ENCODE peak calls at places on chromosomes 5 and 9, in five cellular contexts. Q is mesenchymal stem cell, M is progenitor cell of endocrine pancreas, C is fibroblast of mammary gland, B is fibroblast of pulmonary artery. D is an unnamed sample.

GRCh38 chr5:65769539-65769938 is 47.5 kb downstream of the NLN start:
- DNase-seq in Q (peak), M (no peak), C (peak), B (peak), D (no peak)

GRCh38 chr9:113624721-113625120 is 161.2 kb downstream of the RGS3 start:
- DNase-seq in Q (peak), M (no peak), C (peak), B (no peak), D (no peak)

GRCh38 chr9:109346904-109347303 is 26.0 kb upstream of the EPB41L4B start:
- DNase-seq in Q (no peak), M (no peak), C (no peak), B (no peak), D (no peak)

GRCh38 chr5:113236536-113237308 is 198.1 kb downstream of the TSSK1B start:
- DNase-seq in Q (no peak), M (no peak), C (no peak), B (no peak), D (no peak)

GRCh38 chr9:36728651-36729520 is 156.2 kb downstream of the MELK start:
- DNase-seq in Q (peak), M (peak), C (peak), B (peak), D (peak)

GRCh38 chr5:673837-674629 is 19.1 kb downstream of the TPPP start:
- DNase-seq in Q (peak), M (no peak), C (no peak), B (no peak), D (no peak)

GRCh38 chr5:112737472-112738179 is at the start of gene APC:
- DNase-seq in Q (peak), M (peak), C (peak), B (peak), D (peak)

GRCh38 chr9:127528407-127529251 is 77.3 kb downstream of the LRSAM1 start:
- DNase-seq in Q (no peak), M (no peak), C (no peak), B (no peak), D (no peak)

GRCh38 chr9:34185778-34186551 is 7.1 kb downstream of the UBAP1 start:
- DNase-seq in Q (peak), M (no peak), C (peak), B (peak), D (no peak)

GRCh38 chr5:93621340-93621872 is 38.4 kb downstream of the NR2F1 start:
- DNase-seq in Q (peak), M (peak), C (peak), B (peak), D (peak)

GRCh38 chr5:82327961-82328360 is 49.8 kb upstream of the RPS23 start:
- DNase-seq in Q (no peak), M (no peak), C (no peak), B (no peak), D (no peak)

GRCh38 chr5:107090471-107090870 is 580.3 kb downstream of the EFNA5 start:
- DNase-seq in Q (peak), M (no peak), C (no peak), B (no peak), D (no peak)

GRCh38 chr9:94681508-94681907 is 42.2 kb upstream of the FBP1 start:
- DNase-seq in Q (peak), M (peak), C (peak), B (peak), D (peak)

GRCh38 chr5:129387944-129388343 is 72.2 kb upstream of the ADAMTS19 start:
- DNase-seq in Q (no peak), M (no peak), C (no peak), B (no peak), D (no peak)

GRCh38 chr9:6605202-6605601 is 40.3 kb downstream of the GLDC start:
- DNase-seq in Q (no peak), M (no peak), C (no peak), B (no peak), D (no peak)

GRCh38 chr9:13942695-13943094 is 371.2 kb downstream of the NFIB start:
- DNase-seq in Q (peak), M (no peak), C (peak), B (peak), D (no peak)

GRCh38 chr5:86152988-86153560 is 464.7 kb upstream of the COX7C start:
- DNase-seq in Q (no peak), M (no peak), C (no peak), B (no peak), D (no peak)

GRCh38 chr5:65651144-65651543 is 26.3 kb downstream of the SHLD3 start:
- DNase-seq in Q (no peak), M (no peak), C (no peak), B (no peak), D (no peak)

GRCh38 chr5:58641533-58641932 is 58.7 kb downstream of the RAB3C start:
- DNase-seq in Q (no peak), M (no peak), C (no peak), B (no peak), D (no peak)

GRCh38 chr9:27117489-27118135 is 8.6 kb downstream of the TEK start:
- DNase-seq in Q (no peak), M (no peak), C (peak), B (peak), D (no peak)

GRCh38 chr5:136016945-136017530 is 11.8 kb upstream of the TGFBI start:
- DNase-seq in Q (peak), M (no peak), C (peak), B (peak), D (no peak)

GRCh38 chr5:143717400-143717799 is 94.6 kb upstream of the HMHB1 start:
- DNase-seq in Q (peak), M (no peak), C (peak), B (peak), D (no peak)

GRCh38 chr5:145858929-145859328 is 13.9 kb downstream of the GRXCR2 start:
- DNase-seq in Q (no peak), M (no peak), C (no peak), B (peak), D (no peak)

GRCh38 chr9:128225770-128226753 is 22.9 kb downstream of the DNM1 start:
- DNase-seq in Q (no peak), M (no peak), C (no peak), B (no peak), D (no peak)

GRCh38 chr5:2895196-2895595 is 143.7 kb upstream of the IRX2 start:
- DNase-seq in Q (no peak), M (no peak), C (no peak), B (no peak), D (no peak)

GRCh38 chr9:122320346-122320995 is 50.4 kb upstream of the PTGS1 start:
- DNase-seq in Q (no peak), M (no peak), C (no peak), B (no peak), D (no peak)

GRCh38 chr5:73019766-73020165 is 63.9 kb downstream of the FCHO2 start:
- DNase-seq in Q (no peak), M (no peak), C (no peak), B (no peak), D (no peak)

GRCh38 chr9:759983-760715 is 81.3 kb upstream of the DMRT1 start:
- DNase-seq in Q (no peak), M (no peak), C (no peak), B (no peak), D (no peak)

GRCh38 chr9:136365775-136366223 is 2.3 kb upstream of the DNLZ start:
- DNase-seq in Q (no peak), M (no peak), C (no peak), B (no peak), D (no peak)

GRCh38 chr9:93911871-93912554 is 43.1 kb downstream of the BARX1 start:
- DNase-seq in Q (no peak), M (no peak), C (peak), B (no peak), D (no peak)

GRCh38 chr5:135567661-135568060 is 11.1 kb downstream of the CXCL14 start:
- DNase-seq in Q (no peak), M (no peak), C (no peak), B (no peak), D (no peak)

GRCh38 chr5:137078171-137078665 is 420.9 kb downstream of the SPOCK1 start:
- DNase-seq in Q (no peak), M (no peak), C (peak), B (no peak), D (no peak)

GRCh38 chr5:93620487-93621339 is 37.7 kb downstream of the NR2F1 start:
- DNase-seq in Q (peak), M (no peak), C (peak), B (peak), D (peak)

GRCh38 chr5:81718300-81718699 is 32.6 kb downstream of the SSBP2 start:
- DNase-seq in Q (peak), M (no peak), C (no peak), B (no peak), D (no peak)

GRCh38 chr9:134322781-134323241 is 3.4 kb upstream of the RXRA start:
- DNase-seq in Q (no peak), M (no peak), C (no peak), B (no peak), D (no peak)

GRCh38 chr5:84688566-84688965 is 303.9 kb upstream of the EDIL3 start:
- DNase-seq in Q (peak), M (no peak), C (peak), B (peak), D (no peak)

GRCh38 chr9:127872492-127873222 is 4.8 kb downstream of the AK1 start:
- DNase-seq in Q (no peak), M (no peak), C (no peak), B (no peak), D (no peak)

D was measured in neural crest cell.